ENCODE peak calls at places on chromosomes 5 and 9, in six cellular contexts. F is HepG2, C is H1, N is HCT116, T is K562, W is GM12878. K is an unnamed sample. For H4K20me1, the result is how much of the 10 kb centered on the place peaks cover.

GRCh38 chr5:78509145-78509865 is 139.3 kb downstream of the LHFPL2 start:
- DNase-seq in F (no peak), C (no peak), N (no peak), T (no peak), W (no peak), K (no peak)

GRCh38 chr5:44909009-44909408 is 100.3 kb downstream of the MRPS30 start:
- DNase-seq in F (no peak), C (no peak), N (no peak), T (no peak), W (no peak), K (no peak)

GRCh38 chr9:124544535-124544934 is 37.3 kb upstream of the NR5A1 start:
- DNase-seq in F (no peak), C (no peak), N (no peak), T (peak), W (no peak), K (no peak)

GRCh38 chr9:76216161-76216649 is 178.0 kb downstream of the RFK start:
- DNase-seq in F (no peak), C (no peak), N (peak), T (no peak), W (no peak), K (peak)

GRCh38 chr5:14400085-14400484 is 181.5 kb upstream of the OTULINL start:
- DNase-seq in F (no peak), C (no peak), N (no peak), T (no peak), W (no peak), K (peak)

GRCh38 chr5:59489551-59489950 is 404.0 kb downstream of the PDE4D start:
- DNase-seq in F (no peak), C (no peak), N (no peak), T (no peak), W (no peak), K (no peak)

GRCh38 chr9:31908158-31908890 is 476.1 kb upstream of the ACO1 start:
- DNase-seq in F (no peak), C (no peak), N (peak), T (no peak), W (peak), K (no peak)

GRCh38 chr9:121985792-121986494 is 107.2 kb downstream of the TTLL11 start:
- DNase-seq in F (no peak), C (no peak), N (no peak), T (no peak), W (no peak), K (no peak)

GRCh38 chr9:121321039-121321503 is 49.0 kb downstream of the STOM start:
- DNase-seq in F (no peak), C (no peak), N (no peak), T (no peak), W (no peak), K (no peak)

GRCh38 chr9:5321058-5321457 is 16.5 kb upstream of the RLN2 start:
- DNase-seq in F (peak), C (no peak), N (no peak), T (no peak), W (no peak), K (no peak)

GRCh38 chr9:138008081-138008841 is 130.7 kb downstream of the CACNA1B start:
- DNase-seq in F (no peak), C (no peak), N (no peak), T (no peak), W (no peak), K (no peak)

GRCh38 chr5:80837679-80838078 is 122.5 kb upstream of the RASGRF2 start:
- DNase-seq in F (no peak), C (no peak), N (no peak), T (no peak), W (peak), K (no peak)

GRCh38 chr5:59385700-59386099 is 507.8 kb downstream of the PDE4D start:
- DNase-seq in F (no peak), C (no peak), N (no peak), T (no peak), W (no peak), K (no peak)

GRCh38 chr9:15136646-15137045 is 170.4 kb downstream of the TTC39B start:
- DNase-seq in F (no peak), C (peak), N (peak), T (peak), W (no peak), K (no peak)

GRCh38 chr9:14962193-14962899 is 52.1 kb upstream of the FREM1 start:
- DNase-seq in F (no peak), C (no peak), N (no peak), T (no peak), W (no peak), K (no peak)

GRCh38 chr9:99389087-99390033 is 167.3 kb downstream of the SEC61B start:
- DNase-seq in F (no peak), C (no peak), N (no peak), T (peak), W (no peak), K (no peak)

GRCh38 chr5:67245259-67245846 is 48.8 kb upstream of the CD180 start:
- DNase-seq in F (no peak), C (no peak), N (no peak), T (no peak), W (no peak), K (no peak)

GRCh38 chr9:105355810-105356209 is 92.0 kb upstream of the FSD1L start:
- DNase-seq in F (no peak), C (no peak), N (no peak), T (no peak), W (peak), K (no peak)

GRCh38 chr5:116629168-116629567 is 54.5 kb upstream of the SEMA6A start:
- DNase-seq in F (no peak), C (no peak), N (no peak), T (no peak), W (no peak), K (no peak)

GRCh38 chr9:26971721-26972120 is 15.5 kb downstream of the IFT74 start:
- DNase-seq in F (no peak), C (no peak), N (no peak), T (no peak), W (no peak), K (no peak)

GRCh38 chr9:130207241-130207992 is 35.2 kb downstream of the NCS1 start:
- DNase-seq in F (no peak), C (peak), N (no peak), T (no peak), W (no peak), K (no peak)

GRCh38 chr5:4374866-4375265 is 765.3 kb upstream of the ADAMTS16 start:
- DNase-seq in F (no peak), C (no peak), N (no peak), T (no peak), W (no peak), K (no peak)

GRCh38 chr9:2466703-2467102 is 154.9 kb upstream of the VLDLR start:
- DNase-seq in F (no peak), C (no peak), N (no peak), T (no peak), W (no peak), K (no peak)

GRCh38 chr5:57445006-57445714 is 37.5 kb downstream of the ACTBL2 start:
- DNase-seq in F (no peak), C (no peak), N (no peak), T (no peak), W (no peak), K (no peak)

GRCh38 chr5:140951636-140952035 is 14.6 kb upstream of the PCDHAC2 start:
- DNase-seq in F (peak), C (no peak), N (no peak), T (no peak), W (no peak), K (no peak)

GRCh38 chr5:103475629-103476240 is 86.9 kb downstream of the NUDT12 start:
- DNase-seq in F (peak), C (no peak), N (peak), T (peak), W (no peak), K (peak)

GRCh38 chr5:112833971-112834370 is 27.1 kb upstream of the SRP19 start:
- DNase-seq in F (no peak), C (no peak), N (no peak), T (no peak), W (no peak), K (no peak)

GRCh38 chr5:78295035-78295961 is 800 bp upstream of the AP3B1 start:
- DNase-seq in F (peak), C (peak), N (peak), T (peak), W (no peak), K (no peak)

GRCh38 chr5:123174916-123175481 is 86.0 kb downstream of the PRDM6 start:
- DNase-seq in F (no peak), C (no peak), N (no peak), T (no peak), W (no peak), K (no peak)

GRCh38 chr5:105503950-105504349 is 1941.4 kb upstream of the NUDT12 start:
- DNase-seq in F (no peak), C (no peak), N (no peak), T (no peak), W (no peak), K (no peak)

DNA sequence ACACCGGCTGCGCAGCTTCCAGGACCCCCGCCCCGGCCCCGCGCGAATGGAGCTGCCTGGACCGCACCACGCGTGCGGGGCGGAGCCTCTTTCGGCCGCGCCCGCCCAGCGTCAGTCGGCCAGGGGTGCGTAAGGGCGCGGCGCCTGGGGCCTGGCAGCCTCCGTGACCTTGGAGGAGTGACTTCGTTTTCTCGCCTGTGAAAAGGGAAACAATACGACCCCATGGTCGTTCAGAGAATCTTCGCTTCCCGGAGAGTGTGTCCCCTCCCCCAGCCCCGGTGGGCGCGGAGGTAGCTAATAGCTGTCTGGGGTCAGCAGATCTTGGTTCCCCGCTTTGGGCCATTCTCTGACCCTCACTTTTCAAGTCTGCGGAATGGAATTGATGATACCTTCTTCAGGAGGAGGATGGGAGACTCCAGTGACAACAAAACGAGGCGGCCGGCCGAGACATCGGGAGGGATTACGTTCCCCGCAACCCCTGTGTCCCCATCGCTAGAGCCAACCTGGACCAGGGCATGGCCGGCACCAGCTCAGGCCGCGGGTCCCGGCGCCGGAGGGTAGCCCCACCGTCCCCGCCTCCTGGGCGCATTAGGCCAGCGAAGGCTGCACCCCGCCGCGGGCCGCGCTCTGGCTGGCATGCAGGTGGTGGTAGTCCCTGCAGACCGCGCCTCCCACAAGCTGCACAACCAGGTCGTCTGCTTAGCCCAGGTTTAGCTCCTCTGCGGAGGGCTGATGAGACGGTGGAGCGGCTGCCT is 5.5 kb upstream of the CDHR2 start:
- DNase-seq in F (no peak), C (peak), N (no peak), T (peak), W (no peak), K (no peak)
- TF ChIP-seq POLR2A in F (no peak), C (no peak), N (peak), T (peak), W (peak), K (peak)

DNA sequence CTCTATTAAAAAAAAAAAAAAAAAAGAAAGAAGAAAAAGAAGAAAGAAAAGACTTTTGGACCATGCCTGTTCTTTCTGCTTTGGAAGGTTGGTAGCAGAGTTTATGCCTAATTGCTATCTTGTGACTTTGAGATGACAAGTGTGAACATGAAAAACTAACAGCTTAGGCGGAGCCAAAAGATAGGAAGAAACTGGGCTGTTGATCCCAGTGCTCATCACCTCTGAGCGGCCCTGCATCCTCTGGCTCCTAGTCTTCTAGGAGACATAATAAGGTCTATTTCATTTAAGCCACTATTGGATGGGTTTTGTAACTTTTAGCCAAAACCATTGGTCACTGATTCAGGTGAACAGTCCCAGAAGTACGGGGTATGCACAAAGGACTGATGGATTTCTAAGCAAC is 34.4 kb upstream of the ATP6V1G1 start:
- DNase-seq in F (no peak), C (no peak), N (no peak), T (no peak), W (no peak), K (no peak)
- TF ChIP-seq EZH2 in F (no peak), C (no peak), N (no peak), T (no peak), W (no peak), K (no peak)

GRCh38 chr5:6611561-6612256 is 21.1 kb downstream of the NSUN2 start:
- DNase-seq in F (no peak), C (no peak), N (no peak), T (no peak), W (no peak), K (no peak)
- H4K20me1 ChIP-seq in F (under half), C (under half), N (under half), T (under half), W (under half), K (under half)

GRCh38 chr5:150656191-150657132 is 4.6 kb upstream of the MYOZ3 start:
- DNase-seq in F (peak), C (peak), N (no peak), T (peak), W (peak), K (peak)
- TF ChIP-seq POLR2A in F (no peak), C (no peak), N (no peak), T (peak), W (peak), K (peak)